ENCODE peak calls at places on chromosome 22, in four cellular contexts. E, P, N and R are unnamed samples. For H3K36me3, the result is how much of the 10 kb centered on the place peaks cover.

GRCh38 chr22:38965614-38966378 is 8.4 kb downstream of the APOBEC3A start:
- DNase-seq in E (no peak), P (no peak), N (no peak), R (peak)

GRCh38 chr22:30169002-30169401 is 77.6 kb downstream of the LIF start:
- DNase-seq in E (no peak), P (no peak), N (no peak), R (no peak)

GRCh38 chr22:28728621-28729313 is 12.9 kb downstream of the CHEK2 start:
- DNase-seq in E (no peak), P (no peak), N (no peak), R (no peak)

GRCh38 chr22:50486561-50487289 is at the start of gene MIOX:
- DNase-seq in E (no peak), P (no peak), N (no peak), R (peak)

GRCh38 chr22:42680648-42681047 is 31.5 kb upstream of the CYB5R3 start:
- DNase-seq in E (no peak), P (peak), N (peak), R (no peak)

GRCh38 chr22:40176921-40177737 is 596 bp upstream of the TNRC6B start:
- DNase-seq in E (peak), P (peak), N (no peak), R (no peak)

GRCh38 chr22:22178566-22178965 is 66.0 kb upstream of the VPREB1 start:
- DNase-seq in E (no peak), P (no peak), N (no peak), R (no peak)

GRCh38 chr22:47575291-47575690 is 812.8 kb downstream of the TBC1D22A start:
- DNase-seq in E (no peak), P (no peak), N (no peak), R (peak)

GRCh38 chr22:20606041-20606783 is 98.8 kb downstream of the MED15 start:
- DNase-seq in E (peak), P (no peak), N (peak), R (peak)

GRCh38 chr22:27667121-27667843 is 134.3 kb downstream of the MN1 start:
- DNase-seq in E (peak), P (no peak), N (no peak), R (no peak)

GRCh38 chr22:23466351-23466750 is 113.7 kb downstream of the IGLL1 start:
- DNase-seq in E (no peak), P (no peak), N (no peak), R (no peak)

GRCh38 chr22:25987948-25988347 is 181.3 kb upstream of the SEZ6L start:
- DNase-seq in E (no peak), P (no peak), N (no peak), R (no peak)

GRCh38 chr22:42277988-42278776 is 7.7 kb upstream of the TCF20 start:
- DNase-seq in E (no peak), P (no peak), N (no peak), R (no peak)

GRCh38 chr22:47918276-47918928 is 1156.0 kb downstream of the TBC1D22A start:
- DNase-seq in E (no peak), P (no peak), N (no peak), R (no peak)

GRCh38 chr22:38524434-38524833 is 18.3 kb upstream of the DDX17 start:
- DNase-seq in E (no peak), P (no peak), N (no peak), R (no peak)

GRCh38 chr22:24550028-24550901 is 4.7 kb downstream of the GUCD1 start:
- DNase-seq in E (no peak), P (no peak), N (no peak), R (peak)

DNA sequence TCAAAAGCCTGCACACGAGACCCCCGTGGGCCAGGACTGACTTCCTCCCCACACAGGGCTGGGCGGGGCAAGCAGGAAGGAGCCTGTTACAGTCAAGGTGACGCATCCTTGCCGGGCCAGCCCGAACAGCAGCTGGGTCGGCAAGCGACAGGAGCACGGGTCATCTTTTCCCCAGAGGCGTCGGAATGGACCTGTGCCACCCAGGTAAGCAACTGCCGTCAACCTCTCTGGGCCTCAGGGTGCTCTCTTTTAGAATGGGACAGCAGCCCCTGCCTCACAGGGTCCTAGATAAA is at the start of gene CYTH4:
- DNase-seq in E (no peak), P (no peak), N (no peak), R (peak)
- TF ChIP-seq POLR2A in E (no peak), P (no peak), N (no peak), R (peak)

DNA sequence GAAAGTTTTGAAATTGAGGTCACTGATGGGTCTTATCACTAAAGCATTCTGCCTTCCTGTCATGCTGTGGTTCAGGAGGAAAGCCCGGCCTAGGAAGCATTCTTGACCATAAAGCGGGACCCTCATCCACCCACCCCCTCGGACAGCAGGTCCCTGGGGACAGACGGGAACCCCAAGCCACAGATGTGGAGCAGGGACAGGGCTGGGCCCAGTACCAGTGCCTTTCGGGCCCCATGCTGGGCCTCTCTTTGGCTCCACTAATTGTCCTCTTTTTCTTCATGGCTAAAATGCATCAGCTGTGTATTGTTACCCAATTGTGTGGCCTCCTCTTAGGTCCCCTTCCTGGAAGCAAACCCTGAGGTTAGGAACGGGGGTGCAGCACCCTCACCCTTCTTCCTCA is 807.9 kb downstream of the BRD1 start:
- DNase-seq in E (peak), P (peak), N (no peak), R (no peak)
- TF ChIP-seq CTCF in E (no peak), P (no peak), N (no peak), R (no peak)

DNA sequence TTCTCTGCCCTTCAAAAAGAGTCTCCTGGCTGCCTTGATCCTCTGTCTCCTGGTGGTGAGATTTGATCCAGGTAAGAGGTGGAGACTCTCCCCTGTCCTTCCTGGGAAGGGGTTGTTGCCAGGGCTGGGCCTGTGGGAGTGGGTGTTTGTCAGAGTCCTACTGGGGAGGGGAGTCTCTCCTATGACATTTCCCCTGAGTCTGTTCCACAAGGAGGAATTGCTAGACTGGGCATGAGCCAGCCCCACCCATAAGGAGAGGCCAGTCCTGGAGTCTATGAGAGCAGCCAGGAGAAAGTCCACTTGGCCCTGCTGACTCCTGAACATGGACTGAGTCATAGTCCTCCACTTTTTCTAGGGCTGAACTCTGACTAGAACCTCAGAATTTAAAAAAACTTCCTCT is 7.4 kb downstream of the PEX26 start:
- DNase-seq in E (no peak), P (no peak), N (no peak), R (peak)
- H3K36me3 ChIP-seq in E (under half), P (under half), N (half or more), R (under half)

GRCh38 chr22:19479358-19480172 is at the start of gene CDC45:
- DNase-seq in E (peak), P (peak), N (peak), R (peak)
- TF ChIP-seq POLR2A in E (no peak), P (no peak), N (no peak), R (no peak)

GRCh38 chr22:45162531-45162930 is 1.2 kb upstream of the NUP50 start:
- DNase-seq in E (no peak), P (no peak), N (no peak), R (no peak)

GRCh38 chr22:45157907-45158306 is 5.8 kb upstream of the NUP50 start:
- DNase-seq in E (no peak), P (no peak), N (no peak), R (no peak)

GRCh38 chr22:45163074-45163416 is 680 bp upstream of the NUP50 start:
- DNase-seq in E (no peak), P (no peak), N (no peak), R (no peak)

GRCh38 chr22:45163417-45164216 is at the start of gene NUP50:
- DNase-seq in E (peak), P (peak), N (peak), R (peak)

GRCh38 chr22:45159652-45160462 is 3.9 kb upstream of the NUP50 start:
- DNase-seq in E (no peak), P (no peak), N (no peak), R (peak)
- TF ChIP-seq CTCF in E (peak), P (no peak), N (no peak), R (no peak)

GRCh38 chr22:36322602-36322915 is 65.2 kb downstream of the MYH9 start:
- DNase-seq in E (no peak), P (no peak), N (no peak), R (no peak)
- H3K36me3 ChIP-seq in E (under half), P (under half), N (half or more), R (under half)